ENCODE peak calls at places on chromosomes 11 and 22, in nine cellular contexts. W, A, Z, Q, L, P, O, X and M are unnamed samples. For H3K4me1, the result is how much of the 10 kb centered on the place peaks cover.

GRCh38 chr11:1780700-1781592 is 17.2 kb upstream of the CTSD start:
- DNase-seq in W (no peak), A (peak), Z (no peak), Q (no peak), L (no peak), P (peak), O (no peak), X (no peak), M (no peak)

GRCh38 chr11:44729718-44730117 is 3.0 kb downstream of the TSPAN18 start:
- DNase-seq in W (no peak), A (no peak), Z (no peak), Q (no peak), L (peak), P (no peak), O (no peak), X (no peak), M (no peak)

GRCh38 chr11:128908391-128909246 is 17.5 kb downstream of the KCNJ5 start:
- DNase-seq in W (no peak), A (peak), Z (no peak), Q (no peak), L (peak), P (peak), O (no peak), X (peak), M (peak)

GRCh38 chr11:102361100-102362021 is 14.3 kb downstream of the BIRC2 start:
- DNase-seq in W (peak), A (no peak), Z (no peak), Q (no peak), L (no peak), P (no peak), O (no peak), X (no peak), M (no peak)

GRCh38 chr11:130535530-130535929 is 87.1 kb downstream of the ADAMTS15 start:
- DNase-seq in W (no peak), A (no peak), Z (no peak), Q (no peak), L (no peak), P (no peak), O (no peak), X (no peak), M (no peak)

GRCh38 chr11:109849946-109850345 is 243.2 kb upstream of the ZC3H12C start:
- DNase-seq in W (no peak), A (no peak), Z (no peak), Q (no peak), L (no peak), P (no peak), O (no peak), X (no peak), M (no peak)

GRCh38 chr11:118051611-118052461 is 25.0 kb upstream of the TMPRSS4 start:
- DNase-seq in W (peak), A (peak), Z (no peak), Q (peak), L (no peak), P (peak), O (no peak), X (no peak), M (no peak)

GRCh38 chr11:528815-529728 is 6.3 kb downstream of the HRAS start:
- DNase-seq in W (no peak), A (peak), Z (no peak), Q (no peak), L (no peak), P (no peak), O (no peak), X (no peak), M (no peak)

GRCh38 chr22:20996598-20997535 is 5.1 kb downstream of the THAP7 start:
- DNase-seq in W (no peak), A (no peak), Z (no peak), Q (no peak), L (no peak), P (no peak), O (no peak), X (no peak), M (no peak)

GRCh38 chr11:12889243-12889642 is 119.9 kb upstream of the RASSF10 start:
- DNase-seq in W (no peak), A (no peak), Z (peak), Q (no peak), L (peak), P (peak), O (no peak), X (peak), M (peak)

GRCh38 chr11:69887841-69888670 is 68.8 kb upstream of the FGF3 start:
- DNase-seq in W (no peak), A (peak), Z (no peak), Q (no peak), L (no peak), P (no peak), O (no peak), X (no peak), M (no peak)

GRCh38 chr11:121536116-121536515 is 83.3 kb upstream of the SORL1-AS1 start:
- DNase-seq in W (no peak), A (no peak), Z (no peak), Q (no peak), L (no peak), P (no peak), O (peak), X (no peak), M (no peak)

GRCh38 chr11:94792453-94792852 is 24.3 kb downstream of the AMOTL1 start:
- DNase-seq in W (no peak), A (no peak), Z (no peak), Q (no peak), L (no peak), P (no peak), O (no peak), X (no peak), M (no peak)
- H3K4me1 ChIP-seq in W (under half), A (half or more), Z (under half), Q (under half), L (half or more), P (half or more), O (under half), X (half or more), M (half or more)

DNA sequence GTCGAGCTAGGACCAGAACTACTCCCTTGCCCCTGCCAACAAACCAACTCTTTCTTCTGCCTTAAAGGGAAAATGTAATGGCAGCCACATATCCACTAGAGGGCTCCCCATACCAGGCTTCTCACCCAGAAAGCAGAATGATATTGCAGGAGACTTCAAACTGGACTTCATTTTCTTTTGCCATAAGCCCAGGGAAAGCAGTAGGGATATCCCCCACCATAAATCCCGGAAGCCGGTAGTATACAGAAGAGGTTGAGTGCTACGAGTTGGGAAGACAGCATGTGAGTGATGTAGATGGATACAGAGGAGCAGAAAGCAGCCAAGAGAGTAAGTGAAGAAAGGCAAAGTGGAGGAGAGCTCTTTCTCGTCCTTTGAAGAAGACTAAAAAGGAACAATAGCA is 12.1 kb downstream of the PLAAT5 start:
- DNase-seq in W (peak), A (no peak), Z (no peak), Q (peak), L (peak), P (no peak), O (peak), X (no peak), M (peak)
- H3K4me3 ChIP-seq in W (no peak), A (no peak), Z (no peak), Q (no peak), L (no peak), P (no peak), O (no peak), X (no peak), M (no peak)

GRCh38 chr11:83914995-83915394 is 628.8 kb upstream of the CCDC90B start:
- DNase-seq in W (no peak), A (no peak), Z (no peak), Q (no peak), L (no peak), P (no peak), O (no peak), X (no peak), M (no peak)

GRCh38 chr11:83908457-83908856 is 622.3 kb upstream of the CCDC90B start:
- DNase-seq in W (no peak), A (no peak), Z (no peak), Q (no peak), L (no peak), P (no peak), O (no peak), X (no peak), M (no peak)

GRCh38 chr11:83910135-83910534 is 624.0 kb upstream of the CCDC90B start:
- DNase-seq in W (no peak), A (no peak), Z (no peak), Q (no peak), L (no peak), P (no peak), O (no peak), X (no peak), M (no peak)

DNA sequence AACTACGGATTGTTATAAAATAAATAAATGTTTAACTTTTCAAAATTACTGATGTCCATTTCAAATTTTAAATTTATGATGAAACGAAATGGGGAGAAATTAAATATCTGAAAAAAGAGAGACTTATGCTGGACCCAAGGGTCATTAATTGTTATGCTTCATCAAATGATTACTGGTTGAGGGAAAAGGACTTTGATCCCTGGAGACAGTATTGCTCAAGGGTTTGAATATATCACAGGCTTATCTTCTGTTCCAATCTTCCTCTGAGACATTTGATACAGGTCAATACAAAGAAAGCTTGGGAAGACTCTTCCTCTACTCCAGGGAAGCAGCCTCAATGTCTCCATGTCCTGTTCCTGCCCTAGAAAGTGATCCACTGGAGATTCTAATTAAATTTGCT is 623.4 kb upstream of the CCDC90B start:
- DNase-seq in W (no peak), A (no peak), Z (no peak), Q (no peak), L (no peak), P (no peak), O (no peak), X (no peak), M (no peak)
- H3K4me1 ChIP-seq in W (under half), A (under half), Z (under half), Q (under half), L (under half), P (under half), O (under half), X (under half), M (under half)

DNA sequence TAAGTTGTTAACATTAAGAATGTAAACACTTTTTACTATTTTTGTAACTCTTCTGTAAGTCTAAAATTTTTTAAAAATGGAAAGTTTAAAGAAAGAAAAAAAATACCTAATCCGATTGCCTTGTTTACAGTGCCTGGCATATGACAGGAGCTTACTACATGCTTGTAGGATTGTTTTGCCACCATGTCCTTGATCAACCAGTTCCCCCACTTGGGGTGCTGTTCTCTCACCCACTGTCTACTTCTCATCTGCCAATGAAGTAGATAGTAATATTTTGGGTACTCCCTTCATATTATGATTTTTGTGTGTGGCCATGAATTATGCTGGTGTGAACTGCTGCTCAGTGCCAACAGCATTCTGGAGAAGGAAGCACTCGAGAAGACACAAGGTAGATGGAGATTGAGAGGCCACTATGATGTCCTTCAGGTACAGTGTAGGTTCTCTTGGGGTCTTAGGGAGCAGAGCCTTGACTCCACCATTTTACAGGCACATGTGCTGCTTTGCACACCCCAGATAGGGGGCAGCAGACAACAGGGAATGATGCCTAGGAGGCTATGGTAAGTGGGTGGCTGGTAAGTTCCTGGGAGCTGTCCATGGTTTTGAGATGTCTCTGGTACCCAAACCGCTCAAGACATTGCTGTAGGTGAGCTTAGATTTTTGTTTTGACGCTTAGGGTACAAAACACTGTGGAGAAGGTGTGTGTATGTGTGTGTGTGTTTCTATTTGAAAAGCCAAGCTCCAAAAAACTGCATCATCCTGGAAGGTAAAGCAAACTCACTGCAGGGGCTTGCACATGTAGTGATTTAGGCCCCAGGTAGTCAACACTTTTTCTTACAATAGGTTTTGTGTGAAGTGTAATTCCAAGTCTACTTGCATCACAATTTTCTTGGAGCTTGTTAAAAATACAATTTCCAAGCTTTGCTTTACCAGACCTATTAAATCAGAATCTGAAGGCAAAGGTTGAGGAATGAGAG is 494.5 kb upstream of the LARGE1 start:
- DNase-seq in W (no peak), A (no peak), Z (no peak), Q (no peak), L (peak), P (no peak), O (peak), X (no peak), M (peak)
- H3K4me3 ChIP-seq in W (no peak), A (no peak), Z (no peak), Q (no peak), L (no peak), P (no peak), O (no peak), X (no peak), M (no peak)

GRCh38 chr11:61361237-61361636 is 445 bp downstream of the CYB561A3 start:
- DNase-seq in W (no peak), A (no peak), Z (no peak), Q (no peak), L (no peak), P (no peak), O (peak), X (no peak), M (no peak)

GRCh38 chr11:61357233-61357893 is 4.3 kb downstream of the CYB561A3 start:
- DNase-seq in W (no peak), A (no peak), Z (no peak), Q (no peak), L (no peak), P (no peak), O (no peak), X (no peak), M (no peak)

GRCh38 chr11:61357894-61358239 is 3.8 kb downstream of the CYB561A3 start:
- DNase-seq in W (no peak), A (no peak), Z (no peak), Q (no peak), L (no peak), P (no peak), O (no peak), X (no peak), M (no peak)

GRCh38 chr11:61358566-61358965 is 3.1 kb downstream of the CYB561A3 start:
- DNase-seq in W (no peak), A (no peak), Z (no peak), Q (no peak), L (no peak), P (no peak), O (no peak), X (no peak), M (no peak)

GRCh38 chr11:61359541-61359940 is 2.1 kb downstream of the CYB561A3 start:
- DNase-seq in W (no peak), A (no peak), Z (no peak), Q (no peak), L (no peak), P (no peak), O (no peak), X (no peak), M (no peak)
- H3K4me1 ChIP-seq in W (under half), A (under half), Z (under half), Q (under half), L (under half), P (under half), O (under half), X (under half), M (under half)

GRCh38 chr11:77176996-77177395 is 49.0 kb downstream of the MYO7A start:
- DNase-seq in W (no peak), A (peak), Z (no peak), Q (no peak), L (no peak), P (no peak), O (no peak), X (no peak), M (no peak)
- H3K4me3 ChIP-seq in W (no peak), A (no peak), Z (no peak), Q (no peak), L (no peak), P (no peak), O (no peak), X (no peak), M (no peak)